ENCODE peak calls at places on chromosomes 11 and 22, in four cellular contexts. F is HFF-Myc, Q is IMR-90, L is left ventricle myocardium inferior. W is an unnamed sample.

GRCh38 chr11:405323-405975 is 9.3 kb downstream of the SIGIRR start:
- DNase-seq in F (no peak), Q (no peak), L (peak), W (no peak)

GRCh38 chr11:67502328-67502979 is 2.7 kb downstream of the PITPNM1 start:
- DNase-seq in F (no peak), Q (no peak), L (no peak), W (no peak)

GRCh38 chr11:45650166-45651095 is 15.0 kb downstream of the CHST1 start:
- DNase-seq in F (no peak), Q (no peak), L (no peak), W (no peak)

GRCh38 chr22:36022162-36022561 is 6.5 kb downstream of the RBFOX2 start:
- DNase-seq in F (no peak), Q (peak), L (no peak), W (no peak)

GRCh38 chr11:6022954-6023353 is 7.6 kb downstream of the OR56A1 start:
- DNase-seq in F (no peak), Q (peak), L (no peak), W (no peak)

GRCh38 chr11:14538271-14538925 is 18.2 kb upstream of the PSMA1 start:
- DNase-seq in F (no peak), Q (no peak), L (peak), W (no peak)

GRCh38 chr11:56197367-56197766 is 20.9 kb downstream of the OR5J2 start:
- DNase-seq in F (no peak), Q (no peak), L (no peak), W (no peak)

GRCh38 chr11:87391501-87391900 is 353.8 kb downstream of the TMEM135 start:
- DNase-seq in F (no peak), Q (no peak), L (no peak), W (no peak)

GRCh38 chr22:46731246-46732040 is 6.6 kb downstream of the CERK start:
- DNase-seq in F (no peak), Q (no peak), L (peak), W (no peak)

GRCh38 chr11:36034572-36035331 is 90.9 kb downstream of the LDLRAD3 start:
- DNase-seq in F (peak), Q (peak), L (no peak), W (no peak)

GRCh38 chr11:123139206-123139605 is 55.8 kb downstream of the CLMP start:
- DNase-seq in F (no peak), Q (no peak), L (no peak), W (no peak)

GRCh38 chr11:88358040-88358431 is 20.5 kb upstream of the CTSC start:
- DNase-seq in F (no peak), Q (no peak), L (no peak), W (no peak)

GRCh38 chr11:130721736-130722135 is 194.5 kb downstream of the SNX19 start:
- DNase-seq in F (no peak), Q (peak), L (no peak), W (no peak)

GRCh38 chr11:126963603-126964353 is 36.8 kb downstream of the KIRREL3 start:
- DNase-seq in F (no peak), Q (peak), L (no peak), W (no peak)

GRCh38 chr22:27620367-27621154 is 181.0 kb downstream of the MN1 start:
- DNase-seq in F (no peak), Q (no peak), L (no peak), W (no peak)

GRCh38 chr22:45098056-45098455 is 65.7 kb upstream of the NUP50 start:
- DNase-seq in F (no peak), Q (no peak), L (no peak), W (no peak)
- TF ChIP-seq CTCF in F (no peak), Q (no peak), L (no peak), W (no peak)

DNA sequence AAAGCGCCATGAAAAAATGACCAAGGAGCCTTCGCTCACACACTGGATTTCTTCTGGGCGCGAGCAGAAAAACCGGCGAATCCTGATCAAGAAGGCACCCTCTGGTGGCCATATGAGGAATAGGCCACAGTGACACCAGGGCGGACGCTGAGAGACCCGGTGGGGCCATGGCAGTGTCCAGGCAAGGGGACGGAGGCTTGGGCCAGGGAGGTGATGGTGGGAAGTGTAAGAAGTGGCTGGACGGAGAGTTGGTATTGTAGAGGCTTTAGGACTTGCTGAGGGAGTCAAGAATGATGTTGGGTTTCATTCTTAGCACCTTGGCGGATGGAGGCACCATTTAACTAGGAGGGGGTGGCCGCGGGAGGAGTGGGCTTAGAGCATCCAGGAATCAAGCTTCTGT is 16.9 kb upstream of the RAC2 start:
- DNase-seq in F (no peak), Q (peak), L (peak), W (peak)
- TF ChIP-seq CTCF in F (peak), Q (peak), L (peak), W (peak)

DNA sequence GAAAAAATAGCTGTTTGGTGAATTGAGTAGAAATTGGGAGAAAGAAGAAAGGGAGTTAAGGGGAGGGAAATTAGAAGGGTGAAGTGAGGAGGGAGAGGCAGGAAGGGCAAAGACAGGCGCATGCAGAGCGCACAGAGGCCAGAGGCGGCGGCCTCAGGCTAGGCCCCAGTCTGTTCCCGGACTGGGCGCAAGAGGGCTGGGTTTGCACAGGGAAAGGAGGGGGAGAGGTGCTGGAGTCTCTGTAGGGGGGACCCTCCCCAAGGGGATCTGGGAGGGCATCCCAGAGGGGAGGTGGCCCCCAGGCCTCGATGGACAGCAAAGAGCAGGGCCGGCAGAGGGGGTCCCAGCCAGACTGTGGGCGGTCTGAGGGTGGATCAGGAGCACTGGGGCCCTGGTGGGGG is 1.3 kb upstream of the FLRT1 start:
- DNase-seq in F (no peak), Q (no peak), L (no peak), W (no peak)
- TF ChIP-seq CTCF in F (no peak), Q (no peak), L (no peak), W (no peak)

GRCh38 chr11:1656061-1656441 is 26.5 kb downstream of the KRTAP5-5 start:
- DNase-seq in F (no peak), Q (no peak), L (no peak), W (no peak)
- TF ChIP-seq CTCF in F (no peak), Q (no peak), L (no peak), W (no peak)

DNA sequence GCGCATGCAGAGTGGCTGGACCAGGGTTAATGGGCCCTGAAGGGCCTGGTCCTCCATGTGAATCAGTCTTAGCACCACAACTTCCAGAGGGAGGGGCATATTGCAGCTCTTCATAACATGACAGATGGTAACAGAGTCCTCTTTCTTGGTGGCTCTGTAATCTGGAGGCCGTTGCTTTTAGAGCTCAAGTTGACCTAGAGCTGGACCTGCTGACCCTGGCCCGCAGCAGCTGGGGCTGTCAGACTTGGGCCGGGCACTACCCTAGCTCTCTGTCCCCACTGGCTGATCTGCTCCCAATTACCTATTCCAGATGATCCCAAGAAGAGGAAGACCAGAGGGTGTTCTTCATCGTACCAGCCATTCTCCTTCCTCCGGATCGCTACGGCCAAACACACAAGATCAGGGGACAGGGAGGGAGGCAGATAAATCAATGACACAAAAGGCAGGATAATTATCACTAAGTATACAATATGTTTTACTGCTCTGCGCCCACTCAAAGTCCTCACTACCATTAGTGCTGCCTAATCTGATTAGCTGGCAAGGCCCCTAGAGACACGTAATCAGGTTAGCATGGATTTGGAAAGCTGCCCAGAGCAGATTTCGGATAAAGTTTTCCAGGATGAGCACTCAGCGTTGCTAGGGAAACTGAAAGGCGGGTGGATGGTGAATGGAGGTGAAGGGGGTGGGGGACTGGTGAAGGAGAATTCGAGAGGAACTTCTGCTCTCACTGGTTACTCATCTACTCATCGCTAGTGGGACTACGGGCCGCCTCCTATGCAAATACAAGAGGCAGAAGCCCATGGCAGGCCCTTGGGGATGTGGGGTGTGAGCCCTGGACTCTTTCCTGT is 64.5 kb upstream of the PHOX2A start:
- DNase-seq in F (peak), Q (peak), L (no peak), W (peak)
- TF ChIP-seq CTCF in F (no peak), Q (no peak), L (no peak), W (no peak)

GRCh38 chr11:62841361-62842170 is 2.2 kb upstream of the WDR74 start:
- DNase-seq in F (peak), Q (peak), L (peak), W (peak)
- TF ChIP-seq CTCF in F (no peak), Q (no peak), L (no peak), W (no peak)

DNA sequence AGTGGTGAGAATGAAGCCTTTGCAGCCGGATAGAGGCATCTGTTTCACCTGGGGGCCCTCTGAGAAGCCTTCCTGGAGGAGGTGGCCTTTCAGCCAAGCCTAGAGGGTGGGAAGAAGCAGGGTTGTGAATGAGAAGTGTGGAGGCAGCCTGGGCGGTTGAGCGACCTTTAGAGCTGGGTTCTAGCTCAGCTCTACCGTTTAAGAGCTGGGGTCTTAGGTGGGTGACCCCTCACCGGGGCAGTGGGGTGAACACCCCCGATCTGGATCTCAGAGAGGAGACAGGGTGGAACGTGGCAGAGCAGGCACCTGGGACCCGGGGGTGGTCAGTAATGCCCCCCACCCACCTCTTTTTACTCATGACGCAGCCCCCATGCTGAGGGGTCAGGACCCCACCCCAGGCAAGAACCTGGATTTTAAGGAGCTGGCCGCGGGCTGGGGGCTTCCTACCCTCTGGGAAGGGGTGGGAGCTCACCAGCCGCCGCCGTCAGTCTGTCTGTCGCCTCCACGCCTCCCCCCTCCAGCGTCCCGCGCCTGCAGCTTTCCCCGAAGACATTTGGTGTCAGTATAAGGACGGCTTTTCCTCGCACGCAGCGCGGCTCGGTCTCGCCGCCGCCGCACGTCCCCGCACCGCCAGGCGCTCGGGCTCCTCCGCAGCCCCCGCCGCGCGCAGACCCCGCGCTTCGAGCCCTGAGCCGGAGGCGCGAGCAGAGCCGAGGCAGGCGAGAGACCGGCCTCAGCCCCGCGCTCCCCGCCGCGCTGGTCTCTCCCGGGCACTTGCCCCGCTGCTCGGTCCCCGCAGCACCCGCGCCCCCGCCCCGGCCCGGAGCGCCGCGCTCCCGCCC is 13.4 kb upstream of the CACNA1I start:
- DNase-seq in F (no peak), Q (peak), L (no peak), W (no peak)
- TF ChIP-seq CTCF in F (no peak), Q (peak), L (peak), W (peak)

DNA sequence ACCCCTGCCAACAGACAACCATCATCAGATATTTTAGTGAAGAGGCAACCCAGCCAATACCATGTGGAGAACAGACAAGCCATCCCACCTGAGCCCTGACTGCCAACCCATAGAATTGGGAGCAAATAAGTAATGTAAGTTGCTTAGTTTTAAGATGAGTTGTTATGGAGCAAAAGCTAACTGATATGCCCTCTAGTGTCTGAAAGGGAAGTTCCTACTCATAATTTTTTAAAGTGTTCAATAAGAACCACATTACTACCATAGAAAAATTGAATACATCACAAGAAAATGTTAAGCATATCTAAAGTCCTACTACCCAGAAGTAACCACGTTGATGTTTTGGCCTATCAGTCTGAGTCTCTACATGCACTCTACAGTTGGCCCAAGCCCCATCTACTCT is 50.8 kb upstream of the SLC36A4 start:
- DNase-seq in F (no peak), Q (peak), L (no peak), W (no peak)
- TF ChIP-seq CTCF in F (peak), Q (peak), L (no peak), W (peak)